ENCODE peak calls at places on chromosomes 11 and 22, in five cellular contexts. V, I, J, G and W are unnamed samples.
A peak's percentile ranks its signal among the peaks of the same experiment; 100 is the strongest.

GRCh38 chr11:45698777-45699497 is 33.5 kb upstream of the CHST1 start:
- DNase-seq in V (no peak), I (no peak), J (no peak), G (peak; percentile 44), W (no peak)

GRCh38 chr11:57763568-57763967 is 2.0 kb downstream of the CTNND1 start:
- DNase-seq in V (no peak), I (peak; percentile 66), J (peak; percentile 54), G (no peak), W (peak; percentile 84)

GRCh38 chr11:47104337-47104950 is 72.2 kb downstream of the ARFGAP2 start:
- DNase-seq in V (no peak), I (no peak), J (peak; percentile 81), G (no peak), W (peak; percentile 88)

GRCh38 chr11:44538375-44539054 is 26.9 kb upstream of the CD82 start:
- DNase-seq in V (peak; percentile 76), I (peak; percentile 73), J (peak; percentile 32), G (peak; percentile 93), W (peak; percentile 83)

GRCh38 chr11:120326228-120326627 is 1.1 kb downstream of the TLCD5 start:
- DNase-seq in V (no peak), I (no peak), J (peak; percentile 88), G (no peak), W (no peak)

GRCh38 chr11:63227521-63228107 is 15.8 kb downstream of the SLC22A25 start:
- DNase-seq in V (no peak), I (no peak), J (no peak), G (no peak), W (no peak)

GRCh38 chr11:84901986-84902385 is 725.2 kb downstream of the DLG2 start:
- DNase-seq in V (no peak), I (no peak), J (peak; percentile 88), G (no peak), W (no peak)

GRCh38 chr11:129489254-129489653 is 113.6 kb downstream of the BARX2 start:
- DNase-seq in V (no peak), I (peak; percentile 12), J (no peak), G (no peak), W (no peak)

GRCh38 chr11:6962141-6962540 is 35.9 kb downstream of the ZNF215 start:
- DNase-seq in V (no peak), I (no peak), J (peak; percentile 2), G (no peak), W (peak; percentile 30)

GRCh38 chr11:107696140-107696539 is 15.7 kb downstream of the SLN start:
- DNase-seq in V (no peak), I (peak; percentile 99), J (peak; percentile 97), G (no peak), W (peak; percentile 90)

GRCh38 chr11:2795491-2795991 is 90.0 kb downstream of the CDKN1C start:
- DNase-seq in V (peak; percentile 37), I (no peak), J (no peak), G (peak; percentile 64), W (no peak)

GRCh38 chr11:35088676-35089075 is 50.3 kb upstream of the CD44 start:
- DNase-seq in V (no peak), I (peak; percentile 57), J (peak; percentile 59), G (no peak), W (peak; percentile 37)

GRCh38 chr11:10575999-10576398 is 7.5 kb upstream of the LYVE1 start:
- DNase-seq in V (no peak), I (no peak), J (no peak), G (no peak), W (no peak)

GRCh38 chr22:44261164-44261860 is 51.4 kb downstream of the SHISAL1 start:
- DNase-seq in V (peak; percentile 33), I (no peak), J (no peak), G (no peak), W (no peak)

GRCh38 chr22:27628891-27629631 is 172.5 kb downstream of the MN1 start:
- DNase-seq in V (no peak), I (peak; percentile 63), J (no peak), G (no peak), W (peak; percentile 40)

GRCh38 chr11:104916442-104916841 is 18.2 kb upstream of the CASP12 start:
- DNase-seq in V (no peak), I (no peak), J (peak; percentile 31), G (no peak), W (no peak)

GRCh38 chr11:66172146-66172545 is 96.3 kb upstream of the RAB1B start:
- DNase-seq in V (no peak), I (no peak), J (peak; percentile 85), G (no peak), W (no peak)

GRCh38 chr11:66157182-66157864 is 87.3 kb downstream of the PACS1 start:
- DNase-seq in V (no peak), I (peak; percentile 59), J (peak; percentile 20), G (no peak), W (peak; percentile 57)

GRCh38 chr11:107549253-107549953 is 16.1 kb downstream of the ALKBH8 start:
- DNase-seq in V (no peak), I (peak; percentile 85), J (no peak), G (no peak), W (peak; percentile 29)

GRCh38 chr22:25098445-25099081 is 101.1 kb upstream of the CRYBB3 start:
- DNase-seq in V (no peak), I (no peak), J (no peak), G (no peak), W (no peak)

GRCh38 chr11:132844956-132845355 is 687.3 kb downstream of the OPCML start:
- DNase-seq in V (no peak), I (peak; percentile 67), J (peak; percentile 98), G (no peak), W (peak; percentile 21)

GRCh38 chr11:36155301-36155700 is 133.9 kb downstream of the COMMD9 start:
- DNase-seq in V (no peak), I (no peak), J (no peak), G (no peak), W (no peak)

GRCh38 chr22:44625981-44626687 is 75.9 kb upstream of the PRR5 start:
- DNase-seq in V (peak; percentile 69), I (peak; percentile 70), J (peak; percentile 20), G (peak; percentile 92), W (peak; percentile 70)

GRCh38 chr22:26893034-26893710 is 235.8 kb downstream of the MIAT start:
- DNase-seq in V (no peak), I (no peak), J (peak; percentile 48), G (no peak), W (peak; percentile 23)

GRCh38 chr11:63931876-63932275 is 6.9 kb upstream of the NAA40 start:
- DNase-seq in V (no peak), I (no peak), J (no peak), G (no peak), W (no peak)

GRCh38 chr11:66450610-66451009 is 12.0 kb upstream of the MRPL11 start:
- DNase-seq in V (no peak), I (no peak), J (no peak), G (no peak), W (no peak)

GRCh38 chr11:86696004-86696403 is 23.6 kb upstream of the ME3 start:
- DNase-seq in V (no peak), I (peak; percentile 88), J (peak; percentile 98), G (no peak), W (no peak)

GRCh38 chr22:40449676-40450035 is 79.3 kb downstream of the SGSM3 start:
- DNase-seq in V (no peak), I (no peak), J (peak; percentile 77), G (no peak), W (no peak)

GRCh38 chr22:44459041-44459440 is 39.0 kb downstream of the RTL6 start:
- DNase-seq in V (no peak), I (no peak), J (no peak), G (peak; percentile 47), W (no peak)

GRCh38 chr11:103294516-103294915 is 185.3 kb downstream of the DYNC2H1 start:
- DNase-seq in V (no peak), I (peak; percentile 70), J (no peak), G (no peak), W (no peak)

GRCh38 chr11:73233211-73233610 is 15.1 kb downstream of the P2RY2 start:
- DNase-seq in V (no peak), I (no peak), J (no peak), G (peak; percentile 6), W (no peak)

GRCh38 chr11:113563766-113564165 is 88.6 kb upstream of the DRD2 start:
- DNase-seq in V (no peak), I (peak; percentile 53), J (no peak), G (no peak), W (no peak)

GRCh38 chr22:20956258-20957117 is 10.6 kb upstream of the AIFM3 start:
- DNase-seq in V (no peak), I (peak; percentile 75), J (peak; percentile 34), G (no peak), W (peak; percentile 94)

GRCh38 chr11:89458646-89459045 is 32.5 kb downstream of the NOX4 start:
- DNase-seq in V (no peak), I (no peak), J (peak; percentile 14), G (no peak), W (no peak)

GRCh38 chr22:35631597-35631996 is 14.5 kb upstream of the MB start:
- DNase-seq in V (no peak), I (peak; percentile 34), J (no peak), G (peak; percentile 68), W (peak; percentile 82)

GRCh38 chr11:117009905-117010605 is 88.2 kb downstream of the SIK3 start:
- DNase-seq in V (no peak), I (no peak), J (peak; percentile 23), G (no peak), W (peak; percentile 93)

GRCh38 chr11:2912498-2912897 is 16.7 kb downstream of the PHLDA2 start:
- DNase-seq in V (no peak), I (peak; percentile 96), J (peak; percentile 86), G (no peak), W (peak; percentile 92)

GRCh38 chr11:59556883-59557205 is 45.5 kb downstream of the OR4D9 start:
- DNase-seq in V (no peak), I (peak; percentile 23), J (peak; percentile 56), G (no peak), W (no peak)

GRCh38 chr22:22199634-22200033 is 45.0 kb upstream of the VPREB1 start:
- DNase-seq in V (no peak), I (no peak), J (no peak), G (no peak), W (no peak)

GRCh38 chr22:38290347-38290746 is 17.5 kb upstream of the TMEM184B start:
- DNase-seq in V (no peak), I (no peak), J (no peak), G (no peak), W (no peak)
- H3K27me3 ChIP-seq in V (no peaks in the 10 kb centered on the region), I (no peaks in the 10 kb centered on the region), J (no peaks in the 10 kb centered on the region), G (no peaks in the 10 kb centered on the region), W (no peaks in the 10 kb centered on the region)

GRCh38 chr11:12723410-12724297 is 49.4 kb downstream of the TEAD1 start:
- DNase-seq in V (no peak), I (peak; percentile 96), J (peak; percentile 70), G (no peak), W (peak; percentile 95)
- H3K4me3 ChIP-seq in V (no peak overlapping the region), I (peak overlapping the region; percentile 62), J (no peak overlapping the region), G (no peak overlapping the region), W (no peak overlapping the region)

GRCh38 chr22:49155809-49156580 is 671.7 kb downstream of the BRD1 start:
- DNase-seq in V (no peak), I (no peak), J (no peak), G (no peak), W (no peak)
- H3K27me3 ChIP-seq in V (no peaks in the 10 kb centered on the region), I (no peaks in the 10 kb centered on the region), J (no peaks in the 10 kb centered on the region), G (no peaks in the 10 kb centered on the region), W (no peaks in the 10 kb centered on the region)

GRCh38 chr22:45632791-45633515 is 38.7 kb upstream of the ATXN10 start:
- DNase-seq in V (no peak), I (no peak), J (peak; percentile 72), G (no peak), W (no peak)
- H3K4me3 ChIP-seq in V (no peak overlapping the region), I (no peak overlapping the region), J (no peak overlapping the region), G (no peak overlapping the region), W (no peak overlapping the region)

GRCh38 chr11:8207080-8208000 is 38.5 kb upstream of the RIC3 start:
- DNase-seq in V (no peak), I (no peak), J (peak; percentile 53), G (no peak), W (peak; percentile 30)
- H3K27me3 ChIP-seq in V (no peaks in the 10 kb centered on the region), I (peaks cover 54% of the 10 kb centered on the region), J (peaks cover 3% of the 10 kb centered on the region), G (no peaks in the 10 kb centered on the region), W (no peaks in the 10 kb centered on the region)